ENCODE peak calls at places on chromosomes 6 and 20, in five cellular contexts. O is activated T-cell treated with anti-CD3 and anti-CD28 coated beads, Interleukin-2, amount 50 U/mL, for 48 hours; C is activated CD8-positive, alpha-beta memory T cell treated with anti-CD3 and anti-CD28 coated beads for 1 hour; G is tibial artery; R is stimulated activated naive CD4-positive, alpha-beta T cell. W is an unnamed sample.

GRCh38 chr6:97059473-97059872 is 134.9 kb downstream of the KLHL32 start:
- DNase-seq in O (no peak), C (no peak), G (no peak), R (peak), W (peak)

GRCh38 chr6:47161176-47161687 is 119.1 kb upstream of the ADGRF1 start:
- DNase-seq in O (no peak), C (no peak), G (no peak), R (no peak), W (no peak)

GRCh38 chr6:18405477-18406293 is 18.5 kb downstream of the RNF144B start:
- DNase-seq in O (no peak), C (no peak), G (no peak), R (no peak), W (no peak)

GRCh38 chr20:3766832-3767433 is 620 bp downstream of the ADISSP start:
- DNase-seq in O (no peak), C (no peak), G (no peak), R (peak), W (no peak)

GRCh38 chr6:160259585-160259984 is 964 bp upstream of the SLC22A2 start:
- DNase-seq in O (no peak), C (no peak), G (no peak), R (no peak), W (no peak)

GRCh38 chr6:21731411-21732031 is 138.0 kb downstream of the SOX4 start:
- DNase-seq in O (no peak), C (no peak), G (no peak), R (no peak), W (no peak)

GRCh38 chr6:111985202-111985731 is 68.6 kb upstream of the CCN6 start:
- DNase-seq in O (no peak), C (no peak), G (no peak), R (peak), W (no peak)

GRCh38 chr6:72524011-72524645 is 97.7 kb upstream of the KCNQ5 start:
- DNase-seq in O (no peak), C (no peak), G (no peak), R (no peak), W (peak)

GRCh38 chr6:150252714-150253444 is 110.0 kb downstream of the PPP1R14C start:
- DNase-seq in O (no peak), C (no peak), G (no peak), R (no peak), W (no peak)

GRCh38 chr6:113530769-113531168 is 326.4 kb upstream of the MARCKS start:
- DNase-seq in O (no peak), C (no peak), G (no peak), R (no peak), W (no peak)

GRCh38 chr20:38386004-38386403 is 39.7 kb downstream of the LBP start:
- DNase-seq in O (no peak), C (no peak), G (no peak), R (no peak), W (no peak)

GRCh38 chr6:106446287-106446885 is 85.9 kb downstream of the CRYBG1 start:
- DNase-seq in O (no peak), C (no peak), G (no peak), R (peak), W (no peak)

GRCh38 chr20:19125508-19125907 is 86.9 kb upstream of the SLC24A3 start:
- DNase-seq in O (no peak), C (no peak), G (no peak), R (no peak), W (no peak)

GRCh38 chr6:158397578-158397977 is 85.3 kb downstream of the TULP4 start:
- DNase-seq in O (no peak), C (no peak), G (no peak), R (no peak), W (no peak)

GRCh38 chr6:170144952-170145587 is 145.8 kb downstream of the DLL1 start:
- DNase-seq in O (no peak), C (no peak), G (no peak), R (no peak), W (no peak)

GRCh38 chr6:144215402-144215931 is 65.2 kb downstream of the STX11 start:
- DNase-seq in O (peak), C (no peak), G (no peak), R (no peak), W (peak)

GRCh38 chr20:37774143-37774542 is 80.3 kb downstream of the CTNNBL1 start:
- DNase-seq in O (no peak), C (no peak), G (no peak), R (no peak), W (no peak)

GRCh38 chr6:33597551-33598322 is 17.7 kb upstream of the BAK1 start:
- DNase-seq in O (no peak), C (no peak), G (no peak), R (no peak), W (no peak)

GRCh38 chr20:22617160-22617559 is 32.8 kb upstream of the FOXA2 start:
- DNase-seq in O (no peak), C (no peak), G (no peak), R (no peak), W (no peak)

GRCh38 chr6:119887671-119888070 is 538.1 kb upstream of the MAN1A1 start:
- DNase-seq in O (no peak), C (no peak), G (no peak), R (no peak), W (no peak)